ENCODE peak calls at places on chromosomes 4 and X, in five cellular contexts. J is endothelial cell, F is suprapubic skin, P is choroid plexus epithelial cell, A is IMR-90. Q is an unnamed sample.
A peak's percentile ranks its signal among the peaks of the same experiment; 100 is the strongest.

GRCh38 chr4:25830545-25830944 is 32.2 kb downstream of the SEL1L3 start:
- DNase-seq in P (no peak), F (no peak), J (no peak), A (no peak), Q (no peak)

GRCh38 chr4:73770917-73771316 is 30.5 kb downstream of the CXCL8 start:
- DNase-seq in J (no peak), A (no peak), F (no peak), P (no peak), Q (no peak)

GRCh38 chr4:149896428-149896827 is 80.8 kb upstream of the IQCM start:
- DNase-seq in A (peak; percentile 55), J (peak; percentile 23), F (no peak), P (peak; percentile 65), Q (peak; percentile 62)

GRCh38 chr4:137961051-137961438 is 281.1 kb downstream of the SLC7A11 start:
- DNase-seq in J (no peak), P (peak; percentile 76), A (no peak), F (peak; percentile 62), Q (peak; percentile 92)

GRCh38 chr4:159106636-159107035 is 3.8 kb downstream of the RAPGEF2 start:
- DNase-seq in P (peak; percentile 48), J (no peak), F (no peak), A (peak; percentile 45), Q (no peak)

GRCh38 chrX:39850630-39851152 is 247.1 kb downstream of the BCOR start:
- DNase-seq in F (no peak), P (peak; percentile 75), A (peak; percentile 69), J (no peak), Q (peak; percentile 55)

GRCh38 chr4:51895816-51896408 is 53.0 kb downstream of the DCUN1D4 start:
- DNase-seq in A (peak; percentile 67), J (peak; percentile 57), P (peak; percentile 80), F (peak; percentile 64), Q (peak; percentile 65)

GRCh38 chrX:47940448-47940847 is 63.3 kb downstream of the ZNF182 start:
- DNase-seq in F (no peak), A (no peak), J (no peak), P (no peak), Q (no peak)

GRCh38 chrX:42248226-42248625 is 324.9 kb upstream of the CASK start:
- DNase-seq in P (no peak), J (no peak), A (no peak), F (no peak), Q (no peak)

GRCh38 chrX:38804481-38805293 is 3.4 kb downstream of the MID1IP1 start:
- DNase-seq in A (no peak), J (peak; percentile 34), P (peak; percentile 17), F (peak; percentile 67), Q (no peak)

GRCh38 chr4:116395408-116395807 is 690.0 kb downstream of the TRAM1L1 start:
- DNase-seq in F (no peak), P (no peak), A (no peak), J (no peak), Q (no peak)

GRCh38 chrX:143632625-143633387 is 3.1 kb downstream of the SLITRK4 start:
- DNase-seq in J (no peak), A (no peak), F (no peak), P (no peak), Q (no peak)

GRCh38 chr4:113179996-113180395 is 130.5 kb downstream of the ANK2 start:
- DNase-seq in A (peak; percentile 4), P (no peak), F (no peak), J (no peak), Q (peak; percentile 26)

GRCh38 chr4:20678382-20678781 is 21.9 kb upstream of the PACRGL start:
- DNase-seq in F (no peak), A (no peak), P (no peak), J (no peak), Q (no peak)

GRCh38 chr4:184384056-184384809 is 90.1 kb downstream of the IRF2 start:
- DNase-seq in F (no peak), J (no peak), P (peak; percentile 99), A (peak; percentile 96), Q (peak; percentile 94)

DNA sequence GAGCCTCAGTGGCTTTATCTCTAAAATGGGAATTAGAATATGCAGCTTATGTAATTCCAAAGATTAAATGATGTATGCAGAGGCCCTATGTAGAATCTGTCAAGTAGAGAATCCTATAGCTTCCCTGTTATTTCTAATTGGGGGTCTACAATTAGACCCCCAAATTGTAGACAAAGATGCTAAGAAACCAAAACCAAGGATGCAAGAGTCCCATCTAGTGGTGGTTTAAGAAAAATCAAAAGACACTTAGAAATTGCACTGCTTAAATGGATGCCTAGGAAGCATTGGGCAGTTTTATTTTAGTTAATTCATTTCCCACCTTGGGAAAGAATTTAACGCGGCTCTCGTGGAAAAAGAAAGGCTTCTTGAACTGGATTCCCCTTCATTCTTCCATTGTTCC is 115.2 kb downstream of the GABRA2 start:
- DNase-seq in A (no peak), F (no peak), P (peak; percentile 12), J (no peak), Q (no peak)
- TF ChIP-seq CTCF in A (peak; percentile 12), F (no peak), P (peak; percentile 45), J (no peak), Q (no peak)

GRCh38 chrX:11100281-11101035 is 10.7 kb upstream of the HCCS start:
- DNase-seq in J (no peak), F (no peak), P (peak; percentile 75), A (peak; percentile 80), Q (peak; percentile 73)
- TF ChIP-seq CTCF in J (peak; percentile 43), F (no peak), P (peak; percentile 64), A (peak; percentile 66), Q (peak; percentile 60)

GRCh38 chrX:136711147-136711546 is 63.2 kb downstream of the CD40LG start:
- DNase-seq in J (peak; percentile 24), P (peak; percentile 63), F (no peak), A (peak; percentile 36), Q (peak; percentile 44)
- TF ChIP-seq CTCF in J (no peak), P (peak; percentile 67), F (no peak), A (peak; percentile 51), Q (peak; percentile 50)

GRCh38 chrX:66110112-66110511 is 53.9 kb upstream of the HEPH start:
- DNase-seq in P (peak; percentile 1), J (peak; percentile 2), F (no peak), A (peak; percentile 8), Q (peak; percentile 22)
- TF ChIP-seq CTCF in P (peak; percentile 40), J (peak; percentile 71), F (peak; percentile 18), A (peak; percentile 52), Q (peak; percentile 56)

DNA sequence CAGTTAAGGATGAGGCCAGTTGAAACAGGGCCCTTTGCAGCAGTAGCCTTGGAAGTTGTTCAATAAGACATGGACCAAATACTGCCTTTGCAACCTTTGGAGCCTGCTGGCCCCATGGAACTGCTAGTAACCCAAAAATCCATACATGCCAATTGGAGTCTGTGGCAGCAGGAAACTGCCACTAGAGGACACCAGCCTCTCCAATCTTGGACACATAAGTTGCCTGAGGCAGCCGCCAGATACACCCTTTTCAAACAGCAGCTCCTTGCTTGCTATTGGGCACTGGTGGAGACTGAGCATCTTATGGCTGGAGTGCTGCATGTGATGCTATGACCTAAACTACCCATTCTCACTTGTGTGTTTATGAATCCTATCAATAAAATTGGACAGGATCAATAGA is 14.8 kb upstream of the LAP3 start:
- DNase-seq in F (no peak), P (no peak), J (no peak), A (no peak), Q (no peak)
- TF ChIP-seq CTCF in F (no peak), P (peak; percentile 26), J (no peak), A (no peak), Q (no peak)

GRCh38 chrX:32483534-32484136 is 727.7 kb downstream of the DMD start:
- DNase-seq in A (no peak), F (no peak), J (no peak), P (peak; percentile 6), Q (no peak)
- TF ChIP-seq CTCF in A (peak; percentile 39), F (no peak), J (peak; percentile 20), P (no peak), Q (no peak)

DNA sequence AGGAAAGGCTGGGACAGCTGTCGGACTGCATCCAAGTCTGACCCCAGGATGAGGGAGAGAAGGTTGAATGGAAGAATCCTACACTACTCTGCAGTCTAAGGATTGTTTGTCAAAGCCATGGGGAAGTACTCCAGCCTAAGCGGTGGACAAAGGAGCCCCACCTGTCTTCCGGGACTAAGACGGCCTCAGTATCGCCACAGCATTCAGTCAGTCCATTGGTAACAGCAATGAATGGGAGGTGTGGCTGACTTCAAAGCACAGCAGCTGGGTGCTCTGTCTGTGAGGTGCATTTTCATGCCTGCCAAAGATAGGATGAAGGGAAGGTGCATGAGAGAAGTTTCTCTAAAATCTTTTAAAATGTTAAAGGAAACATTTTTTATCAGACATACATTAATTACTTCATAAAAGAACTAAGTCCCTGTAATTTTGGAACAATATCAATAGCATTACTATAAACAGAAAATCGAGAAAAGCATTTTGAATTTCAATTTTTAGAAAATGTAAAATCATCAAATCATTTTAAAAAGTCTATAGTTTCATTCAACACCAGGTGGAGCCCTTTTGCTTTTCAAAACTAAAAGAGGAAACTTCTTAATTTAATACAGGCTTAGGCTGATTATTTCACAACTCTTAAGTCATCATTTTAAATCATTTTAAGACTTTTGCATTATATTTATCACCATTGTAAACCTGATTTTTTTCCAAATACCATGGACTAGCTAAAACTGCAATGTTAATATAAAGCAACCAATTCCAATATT is 27.6 kb upstream of the INTU start:
- DNase-seq in A (peak; percentile 48), F (no peak), J (no peak), P (peak; percentile 65), Q (peak; percentile 58)
- TF ChIP-seq CTCF in A (peak; percentile 72), F (peak; percentile 25), J (peak; percentile 54), P (peak; percentile 54), Q (peak; percentile 65)

GRCh38 chr4:18535948-18536347 is 514.4 kb upstream of the LCORL start:
- DNase-seq in F (no peak), P (no peak), A (no peak), J (no peak), Q (no peak)

GRCh38 chr4:18533262-18533775 is 511.8 kb upstream of the LCORL start:
- DNase-seq in A (no peak), J (no peak), P (no peak), F (no peak), Q (no peak)

GRCh38 chr4:18538121-18538520 is 516.6 kb upstream of the LCORL start:
- DNase-seq in A (no peak), F (no peak), P (no peak), J (no peak), Q (no peak)

GRCh38 chr4:18540349-18540748 is 518.8 kb upstream of the LCORL start:
- DNase-seq in F (no peak), J (no peak), P (no peak), A (no peak), Q (no peak)

DNA sequence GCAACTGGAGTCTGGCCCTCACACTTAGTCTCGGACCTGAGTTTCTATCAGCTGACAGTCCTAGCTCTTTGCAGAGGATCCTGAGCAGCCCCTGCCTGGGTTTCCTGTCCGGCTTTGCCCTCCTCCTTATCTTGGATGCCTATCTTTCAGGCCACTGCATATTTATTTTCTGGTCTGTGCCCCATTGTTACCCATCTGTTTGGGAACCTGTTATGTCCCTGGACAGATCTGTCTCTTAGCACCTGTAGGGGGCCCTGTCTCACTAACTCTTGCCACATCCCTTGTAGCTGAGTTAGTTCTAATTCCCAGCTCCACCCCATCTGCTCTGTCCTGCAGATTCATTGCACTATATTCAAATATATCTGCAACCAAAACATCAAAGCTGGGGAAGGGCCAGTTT is 514.9 kb upstream of the LCORL start:
- DNase-seq in J (no peak), A (no peak), F (no peak), P (no peak), Q (no peak)
- TF ChIP-seq CTCF in J (no peak), A (no peak), F (no peak), P (no peak), Q (no peak)

Q was measured in AG10803.